ENCODE peak calls at places on chromosomes 11 and 22, in five cellular contexts. F is endodermal cell, G is ovary, V is kidney, M is choroid plexus epithelial cell. D is an unnamed sample.

GRCh38 chr11:128282053-128282452 is 305.3 kb downstream of the ETS1 start:
- DNase-seq in F (no peak), G (no peak), V (no peak), M (no peak), D (no peak)

GRCh38 chr22:31952459-31952858 is 8.1 kb downstream of the YWHAH start:
- DNase-seq in F (no peak), G (no peak), V (no peak), M (peak), D (peak)

GRCh38 chr11:93192163-93192562 is 5.6 kb downstream of the SLC36A4 start:
- DNase-seq in F (peak), G (no peak), V (no peak), M (no peak), D (peak)

GRCh38 chr11:15776387-15776786 is 580.0 kb downstream of the SOX6 start:
- DNase-seq in F (no peak), G (no peak), V (no peak), M (no peak), D (no peak)

GRCh38 chr11:94305146-94305545 is 766 bp downstream of the IZUMO1R start:
- DNase-seq in F (no peak), G (no peak), V (no peak), M (no peak), D (peak)

GRCh38 chr11:126969865-126970479 is 30.6 kb downstream of the KIRREL3 start:
- DNase-seq in F (peak), G (no peak), V (no peak), M (no peak), D (peak)

GRCh38 chr22:11613898-11614755 is 3913.9 kb upstream of the OR11H1 start:
- DNase-seq in F (no peak), G (no peak), V (peak), M (no peak), D (no peak)

GRCh38 chr11:107799245-107799859 is 59.2 kb downstream of the SLC35F2 start:
- DNase-seq in F (peak), G (peak), V (peak), M (peak), D (peak)

GRCh38 chr11:7657306-7658025 is 15.8 kb downstream of the CYB5R2 start:
- DNase-seq in F (peak), G (peak), V (no peak), M (peak), D (peak)

GRCh38 chr11:58837707-58838388 is 6.7 kb downstream of the GLYATL2 start:
- DNase-seq in F (no peak), G (no peak), V (no peak), M (no peak), D (no peak)

GRCh38 chr11:4606231-4607015 is 1.6 kb downstream of the TRIM68 start:
- DNase-seq in F (no peak), G (no peak), V (no peak), M (peak), D (peak)

GRCh38 chr11:7577226-7577882 is 63.6 kb downstream of the PPFIBP2 start:
- DNase-seq in F (no peak), G (peak), V (no peak), M (peak), D (peak)

GRCh38 chr11:74641905-74642304 is 49.5 kb downstream of the POLD3 start:
- DNase-seq in F (no peak), G (no peak), V (no peak), M (peak), D (peak)

GRCh38 chr11:74112877-74113276 is 57.9 kb downstream of the C2CD3 start:
- DNase-seq in F (no peak), G (no peak), V (no peak), M (no peak), D (no peak)

GRCh38 chr11:128689946-128690745 is 3.7 kb upstream of the FLI1 start:
- DNase-seq in F (peak), G (no peak), V (peak), M (peak), D (no peak)

GRCh38 chr22:45930324-45930723 is 46.6 kb downstream of the WNT7B start:
- DNase-seq in F (no peak), G (no peak), V (no peak), M (no peak), D (no peak)

GRCh38 chr11:72079776-72080325 is 491 bp downstream of the NUMA1 start:
- DNase-seq in F (no peak), G (no peak), V (no peak), M (no peak), D (no peak)

GRCh38 chr11:61700221-61700620 is 20.0 kb downstream of the DAGLA start:
- DNase-seq in F (peak), G (no peak), V (peak), M (peak), D (peak)

GRCh38 chr22:27094633-27095308 is 437.4 kb downstream of the MIAT start:
- DNase-seq in F (peak), G (no peak), V (no peak), M (no peak), D (peak)

GRCh38 chr11:38274031-38274430 is 1676.0 kb upstream of the RAG2 start:
- DNase-seq in F (no peak), G (no peak), V (no peak), M (peak), D (peak)

GRCh38 chr22:40469181-40469580 is 98.8 kb downstream of the SGSM3 start:
- DNase-seq in F (no peak), G (no peak), V (no peak), M (no peak), D (no peak)

GRCh38 chr22:49871482-49871881 is 17.8 kb downstream of the ZBED4 start:
- DNase-seq in F (no peak), G (no peak), V (no peak), M (peak), D (no peak)

GRCh38 chr11:46348986-46349401 is 1.7 kb downstream of the DGKZ start:
- DNase-seq in F (no peak), G (no peak), V (no peak), M (no peak), D (no peak)
- H3K4me3 ChIP-seq in F (peak), G (no peak), V (no peak), M (no peak), D (no peak)

GRCh38 chr22:19721486-19722172 is 1.7 kb upstream of the GP1BB start:
- DNase-seq in F (no peak), G (no peak), V (no peak), M (no peak), D (no peak)

GRCh38 chr22:19719488-19720021 is 3.8 kb upstream of the GP1BB start:
- DNase-seq in F (no peak), G (no peak), V (no peak), M (no peak), D (no peak)

GRCh38 chr22:19722175-19722914 is 994 bp upstream of the GP1BB start:
- DNase-seq in F (peak), G (no peak), V (no peak), M (no peak), D (no peak)

GRCh38 chr22:19720150-19720827 is 3.0 kb upstream of the GP1BB start:
- DNase-seq in F (no peak), G (no peak), V (no peak), M (no peak), D (no peak)

GRCh38 chr22:19720999-19721485 is 2.3 kb upstream of the GP1BB start:
- DNase-seq in F (no peak), G (no peak), V (no peak), M (no peak), D (no peak)
- H3K4me3 ChIP-seq in F (no peak), G (no peak), V (no peak), M (no peak), D (no peak)

DNA sequence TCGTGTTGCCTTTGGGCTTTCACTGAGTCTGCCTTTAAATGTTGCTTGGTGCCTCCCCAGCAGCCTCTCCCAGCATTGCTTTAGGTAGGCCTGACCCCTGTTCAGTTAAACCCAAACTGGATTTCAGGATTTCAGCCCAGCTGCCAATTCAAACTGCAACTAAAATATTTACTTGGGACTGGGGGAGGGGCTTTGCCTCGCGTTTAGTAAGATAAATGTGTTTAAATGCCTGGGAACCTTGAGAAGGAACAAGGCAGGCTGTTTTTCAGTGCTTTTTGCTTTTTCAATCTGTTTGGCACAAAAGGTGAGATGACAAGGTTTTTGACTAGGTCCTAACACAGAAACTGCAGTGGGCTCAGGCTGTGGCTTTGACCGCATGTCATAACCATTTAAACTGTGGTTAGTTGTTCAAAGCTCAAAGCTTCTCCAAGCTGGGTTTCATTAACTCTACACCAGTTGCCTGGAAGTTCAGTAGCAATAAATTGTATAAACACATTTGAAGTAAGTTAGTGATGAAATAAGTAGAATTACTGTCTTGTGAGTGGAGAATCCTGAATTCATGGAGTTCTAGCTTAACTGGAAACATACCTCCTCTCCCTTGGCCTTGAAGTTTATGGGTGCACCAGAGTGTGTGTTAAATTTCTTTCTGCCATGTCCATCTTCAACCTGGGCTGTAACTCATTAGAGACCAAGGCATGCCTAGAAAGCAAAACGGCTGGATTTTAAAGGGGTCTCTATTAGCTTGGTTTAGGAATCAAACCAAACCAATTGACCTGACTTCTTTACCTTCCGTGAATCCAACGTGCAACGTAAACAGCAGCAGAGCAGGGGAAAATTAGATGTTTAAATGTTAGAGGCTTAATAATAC is 3.6 kb downstream of the PKNOX2 start:
- DNase-seq in F (no peak), G (no peak), V (no peak), M (peak), D (peak)
- H3K4me3 ChIP-seq in F (peak), G (no peak), V (no peak), M (peak), D (no peak)

GRCh38 chr11:57179701-57180100 is 2.1 kb upstream of the LRRC55 start:
- DNase-seq in F (no peak), G (no peak), V (no peak), M (no peak), D (no peak)
- H3K4me3 ChIP-seq in F (peak), G (no peak), V (no peak), M (no peak), D (no peak)

GRCh38 chr11:86291466-86292262 is 10.4 kb upstream of the HIKESHI start:
- DNase-seq in F (peak), G (peak), V (no peak), M (peak), D (peak)

GRCh38 chr11:86292912-86293606 is 9.0 kb upstream of the HIKESHI start:
- DNase-seq in F (no peak), G (no peak), V (no peak), M (no peak), D (no peak)

GRCh38 chr11:86288776-86289507 is 13.1 kb upstream of the HIKESHI start:
- DNase-seq in F (peak), G (no peak), V (no peak), M (no peak), D (peak)

DNA sequence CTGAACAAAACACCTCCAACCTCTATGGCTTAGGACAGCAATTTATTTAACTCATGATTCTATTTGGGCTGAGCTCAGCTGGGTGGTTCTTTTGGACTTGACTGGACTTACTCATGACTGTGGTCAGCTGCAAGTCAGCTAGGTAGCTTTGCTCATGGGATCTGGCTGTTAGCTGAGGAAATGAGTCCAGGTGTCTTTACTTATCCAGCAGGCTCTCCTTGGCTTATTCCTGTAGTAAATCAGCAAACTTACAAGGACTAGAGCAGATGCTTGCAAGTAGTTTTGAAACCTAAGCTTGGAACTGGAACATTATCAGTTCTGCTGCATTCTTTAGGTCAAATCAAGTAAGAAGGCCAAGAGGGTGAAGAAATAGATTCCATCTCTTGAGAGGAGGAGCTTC is 8.0 kb upstream of the HIKESHI start:
- DNase-seq in F (no peak), G (no peak), V (no peak), M (no peak), D (no peak)
- H3K4me3 ChIP-seq in F (no peak), G (no peak), V (no peak), M (no peak), D (no peak)

GRCh38 chr11:119207300-119207570 is 1.1 kb downstream of the CBL start:
- DNase-seq in F (no peak), G (no peak), V (no peak), M (peak), D (peak)

GRCh38 chr11:119205574-119206511 is at the start of gene CBL:
- DNase-seq in F (peak), G (peak), V (peak), M (peak), D (peak)

GRCh38 chr11:119206512-119207299 is 567 bp downstream of the CBL start:
- DNase-seq in F (no peak), G (peak), V (no peak), M (peak), D (no peak)

GRCh38 chr11:119204066-119204465 is 2.1 kb upstream of the CBL start:
- DNase-seq in F (no peak), G (no peak), V (peak), M (no peak), D (no peak)

DNA sequence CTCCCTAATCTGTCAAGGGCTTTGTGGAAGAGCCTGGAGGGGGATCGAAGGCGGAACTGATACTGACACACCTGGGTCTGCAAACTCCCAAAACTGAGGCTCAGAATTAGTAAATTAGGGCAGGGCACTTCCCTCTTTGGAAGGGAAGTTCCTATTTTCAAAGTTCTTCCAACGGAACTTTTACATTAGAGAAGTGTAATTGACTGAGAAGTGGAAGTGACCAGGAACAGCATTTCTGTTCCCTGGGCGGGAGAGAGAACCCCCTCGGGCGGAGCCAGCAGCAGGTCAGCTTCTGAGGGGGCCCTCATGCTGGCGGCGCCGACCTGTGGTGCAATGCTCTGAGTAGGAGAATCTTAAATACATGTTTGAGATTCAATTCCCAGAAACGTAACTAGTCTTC is 1.1 kb upstream of the CBL start:
- DNase-seq in F (peak), G (no peak), V (peak), M (no peak), D (no peak)
- H3K4me3 ChIP-seq in F (peak), G (peak), V (no peak), M (no peak), D (peak)

DNA sequence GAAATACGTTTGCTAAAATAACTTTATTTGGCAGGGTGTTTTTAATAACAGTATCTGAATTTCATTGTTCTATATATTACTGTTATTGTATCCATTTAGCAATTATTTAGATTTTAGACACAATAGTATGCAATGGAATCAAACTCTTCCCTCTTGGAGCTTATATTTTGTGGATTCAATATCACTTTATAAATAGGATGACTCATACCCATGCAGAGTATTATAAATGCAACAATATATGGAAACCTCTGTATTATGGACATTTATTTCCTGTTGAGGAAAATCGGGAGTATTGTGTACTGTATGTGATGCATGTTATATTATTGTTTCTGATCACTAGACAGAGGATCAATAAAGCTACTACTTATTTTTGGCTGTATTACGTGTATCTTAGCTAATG is 721 bp downstream of the METTL15 start:
- DNase-seq in F (no peak), G (no peak), V (no peak), M (no peak), D (no peak)
- H3K4me3 ChIP-seq in F (peak), G (peak), V (peak), M (peak), D (peak)

GRCh38 chr11:12377106-12377823 is at the start of gene PARVA:
- DNase-seq in F (peak), G (peak), V (peak), M (peak), D (peak)
- H3K4me3 ChIP-seq in F (peak), G (peak), V (peak), M (peak), D (peak)

D was measured in fibroblast of pulmonary artery.